ENCODE peak calls at places on chromosomes 1 and 21, in eight cellular contexts. S is heart right ventricle, G is tibial nerve, O is right cardiac atrium, M is ascending aorta, W is IMR-90, F is A549, J is aorta. Q is an unnamed sample. For H3K4me1, the result is how much of the 10 kb centered on the place peaks cover.

GRCh38 chr1:203598736-203599135 is 27.9 kb upstream of the ATP2B4 start:
- DNase-seq in S (no peak), G (no peak), O (no peak), M (no peak), W (no peak), F (no peak), J (no peak), Q (no peak)

GRCh38 chr1:65216989-65217388 is 69.0 kb downstream of the AK4 start:
- DNase-seq in S (no peak), G (no peak), O (no peak), M (no peak), W (no peak), F (no peak), J (no peak), Q (no peak)

GRCh38 chr1:71979947-71980346 is 302.4 kb downstream of the NEGR1 start:
- DNase-seq in S (no peak), G (no peak), O (no peak), M (no peak), W (no peak), F (no peak), J (no peak), Q (no peak)

GRCh38 chr1:227586733-227587132 is 23.4 kb downstream of the ZNF678 start:
- DNase-seq in S (no peak), G (no peak), O (no peak), M (no peak), W (no peak), F (no peak), J (no peak), Q (no peak)

GRCh38 chr1:109181085-109181806 is 32.5 kb upstream of the SARS1 start:
- DNase-seq in S (no peak), G (no peak), O (no peak), M (no peak), W (peak), F (peak), J (no peak), Q (no peak)

GRCh38 chr21:15722591-15723324 is 7.0 kb upstream of the USP25 start:
- DNase-seq in S (no peak), G (no peak), O (no peak), M (no peak), W (no peak), F (no peak), J (no peak), Q (no peak)

GRCh38 chr21:39336457-39337008 is 12.4 kb downstream of the HMGN1 start:
- DNase-seq in S (no peak), G (no peak), O (no peak), M (no peak), W (no peak), F (no peak), J (no peak), Q (no peak)

GRCh38 chr1:112074711-112075110 is 85.2 kb upstream of the KCND3 start:
- DNase-seq in S (no peak), G (no peak), O (no peak), M (no peak), W (no peak), F (no peak), J (no peak), Q (no peak)

GRCh38 chr1:213492161-213493041 is 441.4 kb downstream of the RPS6KC1 start:
- DNase-seq in S (no peak), G (no peak), O (no peak), M (no peak), W (no peak), F (no peak), J (no peak), Q (no peak)

GRCh38 chr1:154797175-154797574 is 72.9 kb downstream of the KCNN3 start:
- DNase-seq in S (no peak), G (no peak), O (no peak), M (no peak), W (no peak), F (no peak), J (no peak), Q (no peak)

GRCh38 chr1:184028854-184029623 is 8.5 kb downstream of the COLGALT2 start:
- DNase-seq in S (no peak), G (no peak), O (peak), M (no peak), W (no peak), F (no peak), J (peak), Q (peak)

GRCh38 chr1:155126494-155127104 is 1.1 kb upstream of the EFNA1 start:
- DNase-seq in S (peak), G (peak), O (peak), M (no peak), W (peak), F (no peak), J (no peak), Q (peak)

GRCh38 chr1:169892819-169893644 is 664 bp downstream of the SCYL3 start:
- DNase-seq in S (peak), G (peak), O (peak), M (no peak), W (peak), F (peak), J (peak), Q (peak)

GRCh38 chr1:34163792-34164509 is 1.1 kb downstream of the CSMD2 start:
- DNase-seq in S (no peak), G (no peak), O (peak), M (no peak), W (no peak), F (no peak), J (no peak), Q (no peak)

GRCh38 chr1:32393136-32393535 is 1.1 kb downstream of the BSDC1 start:
- DNase-seq in S (no peak), G (no peak), O (no peak), M (no peak), W (peak), F (no peak), J (no peak), Q (no peak)
- H3K4me1 ChIP-seq in S (under half), G (under half), O (under half), M (under half), W (under half), F (under half), J (under half), Q (under half)

DNA sequence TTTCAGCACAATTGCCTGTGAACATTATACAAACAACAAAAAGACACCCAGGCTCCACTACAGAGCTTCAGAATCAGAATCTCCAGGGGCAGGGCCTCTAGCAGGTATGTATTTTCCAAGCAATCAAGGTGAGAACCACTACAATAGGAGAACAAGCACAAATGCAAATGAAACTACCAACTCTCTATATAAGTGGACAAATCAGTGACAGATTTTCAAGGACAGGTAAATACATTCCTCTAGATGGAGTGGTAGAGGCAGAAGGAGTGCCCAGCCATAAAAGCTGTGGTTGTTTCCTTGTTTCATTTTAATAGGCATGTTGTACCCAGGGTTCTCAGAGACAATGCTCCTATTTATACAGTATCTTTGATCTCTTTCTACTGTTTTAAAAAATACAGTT is 20.1 kb upstream of the CCDC17 start:
- DNase-seq in S (no peak), G (no peak), O (no peak), M (no peak), W (no peak), F (no peak), J (no peak), Q (no peak)
- H3K27ac ChIP-seq in S (no peak), G (no peak), O (no peak), M (no peak), W (no peak), F (no peak), J (no peak), Q (no peak)

GRCh38 chr1:77282187-77282865 is 507 bp downstream of the AK5 start:
- DNase-seq in S (no peak), G (no peak), O (peak), M (no peak), W (peak), F (peak), J (peak), Q (peak)
- H3K4me3 ChIP-seq in S (peak), G (peak), O (peak), M (peak), W (peak), F (peak), J (peak), Q (peak)

GRCh38 chr1:243267346-243268283 is 11.8 kb downstream of the SDCCAG8 start:
- DNase-seq in S (no peak), G (no peak), O (no peak), M (no peak), W (no peak), F (no peak), J (no peak), Q (no peak)
- H3K4me1 ChIP-seq in S (half or more), G (half or more), O (under half), M (under half), W (under half), F (under half), J (under half), Q (under half)

GRCh38 chr1:26861286-26861701 is 1.7 kb upstream of the SFN start:
- DNase-seq in S (no peak), G (no peak), O (no peak), M (no peak), W (peak), F (peak), J (no peak), Q (no peak)

GRCh38 chr1:26863677-26864060 is 720 bp downstream of the SFN start:
- DNase-seq in S (no peak), G (no peak), O (no peak), M (no peak), W (no peak), F (no peak), J (no peak), Q (peak)

GRCh38 chr1:26861889-26862371 is 1.0 kb upstream of the SFN start:
- DNase-seq in S (no peak), G (no peak), O (no peak), M (no peak), W (no peak), F (no peak), J (no peak), Q (peak)

GRCh38 chr1:26864610-26865480 is 1.9 kb downstream of the SFN start:
- DNase-seq in S (peak), G (peak), O (peak), M (peak), W (peak), F (peak), J (peak), Q (peak)

GRCh38 chr1:26862781-26863676 is at the start of gene SFN:
- DNase-seq in S (no peak), G (no peak), O (peak), M (no peak), W (no peak), F (peak), J (no peak), Q (peak)
- H3K27ac ChIP-seq in S (no peak), G (peak), O (no peak), M (peak), W (peak), F (peak), J (no peak), Q (no peak)

DNA sequence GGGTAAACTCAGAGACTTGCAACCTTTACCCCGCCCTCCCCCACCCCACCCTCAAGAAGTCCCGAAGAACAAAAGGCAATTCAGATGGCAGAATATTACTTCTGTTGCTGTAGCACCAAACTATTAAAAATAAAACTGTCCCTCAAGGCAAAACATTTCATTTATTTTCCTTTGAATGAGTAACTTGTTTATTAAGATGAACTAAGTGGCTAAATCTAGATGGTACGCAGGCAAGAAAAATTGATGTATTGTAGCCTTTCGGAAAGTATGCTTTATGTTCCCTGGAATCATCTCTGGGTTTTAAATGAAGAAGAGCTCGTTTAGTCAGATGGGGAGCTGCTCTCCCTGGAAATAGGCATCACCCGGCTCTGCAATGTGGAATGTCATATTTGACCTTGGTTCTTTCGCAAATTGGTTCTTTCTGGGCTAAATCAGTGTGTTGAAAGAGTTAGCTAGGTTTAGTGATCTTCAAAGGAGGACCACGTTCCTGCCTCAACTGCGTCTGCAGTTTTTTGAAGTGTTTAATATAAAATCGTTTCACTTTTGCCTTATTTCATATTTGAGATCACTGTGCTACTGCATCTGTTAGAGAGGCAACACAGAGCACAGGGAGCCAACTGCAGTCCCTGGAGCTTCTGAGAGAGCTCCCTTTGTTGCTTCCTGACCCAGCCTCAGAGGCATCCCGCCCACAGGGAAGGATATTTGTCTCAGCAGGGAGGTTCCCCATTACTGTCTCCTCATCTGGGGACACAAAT is 61.7 kb downstream of the KIF26B start:
- DNase-seq in S (no peak), G (no peak), O (no peak), M (no peak), W (no peak), F (no peak), J (no peak), Q (no peak)
- H3K4me3 ChIP-seq in S (no peak), G (no peak), O (no peak), M (no peak), W (no peak), F (no peak), J (no peak), Q (no peak)

DNA sequence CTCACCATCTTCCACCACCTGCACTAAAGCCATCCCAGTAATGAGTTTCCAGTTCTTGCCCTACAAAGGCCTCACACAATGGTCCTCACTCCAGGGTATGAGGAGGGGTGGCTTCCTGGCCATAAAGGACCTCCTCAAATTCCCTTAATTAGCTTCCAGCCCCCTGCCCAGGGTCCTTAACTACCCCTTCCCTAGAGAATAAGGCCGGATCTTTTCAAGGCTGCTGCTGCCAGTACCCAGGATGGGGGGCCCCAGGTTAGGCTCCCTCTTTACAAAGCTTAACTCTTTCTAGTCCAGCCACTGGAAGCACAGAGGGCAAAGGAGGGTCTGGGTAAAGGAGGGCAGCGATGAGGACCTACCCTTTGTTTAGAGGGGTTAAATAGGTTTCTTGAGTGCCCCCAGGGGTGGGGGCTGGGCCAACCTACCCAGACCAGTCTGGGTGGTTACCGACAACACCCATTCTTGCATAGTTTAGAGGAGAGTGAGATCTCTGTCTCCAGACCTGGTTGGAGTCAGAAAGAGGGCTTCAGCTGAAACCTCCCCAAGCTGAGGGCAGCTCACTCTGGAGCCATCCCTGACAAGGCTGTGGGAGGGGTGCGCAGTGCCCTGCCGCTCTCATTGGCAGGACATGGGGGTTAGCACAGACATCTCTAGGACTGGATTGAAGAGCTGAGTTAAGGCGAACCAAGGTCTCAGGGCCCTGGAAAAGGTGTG is 7.1 kb downstream of the BLACAT1 start:
- DNase-seq in S (no peak), G (no peak), O (no peak), M (no peak), W (no peak), F (no peak), J (no peak), Q (no peak)
- H3K4me1 ChIP-seq in S (under half), G (under half), O (under half), M (under half), W (under half), F (under half), J (under half), Q (under half)

GRCh38 chr1:179217943-179218507 is 11.5 kb downstream of the ABL2 start:
- DNase-seq in S (peak), G (peak), O (no peak), M (no peak), W (peak), F (no peak), J (no peak), Q (no peak)
- H3K27ac ChIP-seq in S (peak), G (peak), O (no peak), M (peak), W (peak), F (peak), J (no peak), Q (no peak)

GRCh38 chr1:31415658-31416057 is 2.6 kb downstream of the SERINC2 start:
- DNase-seq in S (no peak), G (no peak), O (no peak), M (no peak), W (no peak), F (no peak), J (no peak), Q (no peak)
- H3K4me3 ChIP-seq in S (no peak), G (no peak), O (no peak), M (no peak), W (no peak), F (no peak), J (no peak), Q (no peak)

DNA sequence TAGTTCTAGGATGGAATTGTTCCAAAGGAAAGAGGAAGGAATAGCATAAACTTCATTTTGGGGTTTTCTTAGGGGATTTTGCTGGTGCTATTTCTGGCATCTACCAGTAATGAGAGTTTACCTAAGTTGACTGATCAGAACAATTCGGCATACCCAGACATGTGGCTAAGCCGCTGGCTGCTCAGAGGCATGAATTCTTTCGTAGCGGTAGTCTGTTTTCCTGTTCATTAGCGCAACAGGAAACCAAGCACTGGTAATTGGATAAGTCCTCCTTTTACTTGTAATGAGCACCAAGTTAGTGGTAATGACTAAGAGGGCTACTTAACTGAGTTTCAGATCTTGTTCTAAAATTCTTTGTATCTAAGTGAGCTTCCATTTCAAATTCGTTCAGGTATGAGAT is 38.6 kb downstream of the C21orf91 start:
- DNase-seq in S (no peak), G (no peak), O (no peak), M (no peak), W (no peak), F (no peak), J (no peak), Q (no peak)
- H3K4me1 ChIP-seq in S (half or more), G (under half), O (under half), M (under half), W (under half), F (under half), J (under half), Q (under half)